ENCODE peak calls at places on chromosomes 12 and 14, in five cellular contexts. H, Z, M, F and V are unnamed samples.

GRCh38 chr14:105326891-105327694 is 12.5 kb downstream of the PACS2 start:
- DNase-seq in H (peak), Z (no peak), M (no peak), F (peak), V (no peak)

GRCh38 chr12:18646307-18646706 is 91.5 kb downstream of the PLCZ1 start:
- DNase-seq in H (no peak), Z (peak), M (no peak), F (no peak), V (no peak)

GRCh38 chr14:73248294-73248868 is 11.1 kb downstream of the PAPLN start:
- DNase-seq in H (no peak), Z (no peak), M (peak), F (no peak), V (peak)

GRCh38 chr12:116489116-116489515 is 70.1 kb upstream of the MAP1LC3B2 start:
- DNase-seq in H (no peak), Z (no peak), M (no peak), F (no peak), V (peak)

GRCh38 chr12:47085815-47086252 is 6.1 kb upstream of the AMIGO2 start:
- DNase-seq in H (no peak), Z (peak), M (peak), F (no peak), V (peak)

GRCh38 chr12:442235-442884 is 17.4 kb upstream of the B4GALNT3 start:
- DNase-seq in H (no peak), Z (peak), M (peak), F (peak), V (peak)

GRCh38 chr14:60648934-60649814 is at the start of gene SIX1:
- DNase-seq in H (peak), Z (peak), M (peak), F (peak), V (peak)

GRCh38 chr14:105384605-105385321 is 13.6 kb upstream of the TEX22 start:
- DNase-seq in H (no peak), Z (no peak), M (no peak), F (no peak), V (no peak)

GRCh38 chr14:60563113-60563512 is 54.2 kb downstream of the SIX6 start:
- DNase-seq in H (no peak), Z (peak), M (no peak), F (no peak), V (no peak)

GRCh38 chr12:1806301-1807106 is 13.9 kb upstream of the LRTM2 start:
- DNase-seq in H (no peak), Z (peak), M (no peak), F (no peak), V (no peak)

GRCh38 chr14:83164016-83164415 is 1630.4 kb upstream of the SEL1L start:
- DNase-seq in H (no peak), Z (no peak), M (peak), F (no peak), V (peak)

GRCh38 chr14:44490966-44491365 is 16.1 kb downstream of the FSCB start:
- DNase-seq in H (no peak), Z (no peak), M (peak), F (no peak), V (no peak)

GRCh38 chr12:123063535-123063934 is 83.1 kb downstream of the ARL6IP4 start:
- DNase-seq in H (no peak), Z (no peak), M (peak), F (peak), V (no peak)

GRCh38 chr14:59159169-59159568 is 29.3 kb upstream of the DAAM1 start:
- DNase-seq in H (no peak), Z (no peak), M (no peak), F (no peak), V (no peak)

GRCh38 chr12:106321139-106321850 is 18.8 kb downstream of the TCP11L2 start:
- DNase-seq in H (no peak), Z (no peak), M (no peak), F (no peak), V (no peak)

GRCh38 chr14:68841030-68841809 is 48.4 kb upstream of the ZFP36L1 start:
- DNase-seq in H (no peak), Z (peak), M (peak), F (no peak), V (no peak)

GRCh38 chr12:12350868-12351463 is 924 bp upstream of the MANSC1 start:
- DNase-seq in H (no peak), Z (no peak), M (peak), F (no peak), V (peak)

GRCh38 chr12:12353276-12353675 is 3.2 kb upstream of the MANSC1 start:
- DNase-seq in H (no peak), Z (no peak), M (no peak), F (no peak), V (no peak)

GRCh38 chr12:12353807-12354206 is 3.1 kb upstream of the BORCS5 start:
- DNase-seq in H (no peak), Z (no peak), M (no peak), F (no peak), V (no peak)

GRCh38 chr12:12349711-12350665 is at the start of gene MANSC1:
- DNase-seq in H (peak), Z (peak), M (peak), F (peak), V (peak)
- TF ChIP-seq CTCF in H (no peak), Z (peak), M (no peak), F (peak), V (peak)

DNA sequence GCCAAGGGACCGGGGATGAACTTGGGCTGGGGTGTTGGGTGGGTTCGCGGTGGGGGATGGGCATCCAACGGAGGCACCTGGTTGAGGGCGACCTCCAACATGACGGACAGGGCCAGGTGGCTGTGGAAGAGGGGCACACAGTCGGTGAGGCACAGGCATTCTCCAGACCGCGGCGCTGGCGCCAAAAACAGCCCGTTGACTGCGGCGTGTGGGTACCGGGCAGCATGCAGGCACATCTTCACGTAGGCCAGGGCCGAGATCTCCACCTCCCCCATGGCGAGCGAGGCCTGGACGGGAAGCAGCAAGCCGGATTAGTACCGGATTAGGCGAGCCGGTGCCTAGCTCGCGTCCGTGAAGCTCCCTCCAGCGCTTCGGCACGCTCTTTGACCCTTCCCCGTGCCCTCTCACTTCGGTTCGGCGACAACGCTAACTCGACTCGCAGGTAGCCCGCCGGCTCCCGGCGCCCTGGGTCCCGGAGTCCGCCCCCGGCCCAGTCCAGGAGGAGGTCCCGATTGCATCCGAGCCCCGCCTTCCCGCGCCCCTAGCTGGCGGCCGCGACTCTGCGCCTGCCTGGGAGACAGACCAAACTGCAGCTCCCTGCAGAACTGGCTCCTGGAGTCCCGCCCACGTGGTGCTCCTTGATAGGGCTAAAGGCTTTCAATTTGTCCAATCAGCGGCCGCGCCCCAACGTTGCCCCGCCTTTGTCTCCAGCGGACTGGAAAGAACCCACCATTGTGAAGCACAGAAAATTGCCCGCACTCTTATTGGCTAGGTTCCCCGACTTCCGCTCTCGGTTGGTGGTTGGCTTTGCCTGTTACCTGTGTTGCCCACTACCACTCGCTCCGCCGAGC is at the start of gene EMC9:
- DNase-seq in H (peak), Z (peak), M (peak), F (peak), V (peak)
- H3K4me3 ChIP-seq in H (peak), Z (peak), M (peak), F (peak), V (peak)

GRCh38 chr14:61923348-61923747 is 161.1 kb downstream of the SNAPC1 start:
- DNase-seq in H (no peak), Z (peak), M (peak), F (no peak), V (peak)
- TF ChIP-seq CTCF in H (no peak), Z (peak), M (peak), F (no peak), V (peak)

DNA sequence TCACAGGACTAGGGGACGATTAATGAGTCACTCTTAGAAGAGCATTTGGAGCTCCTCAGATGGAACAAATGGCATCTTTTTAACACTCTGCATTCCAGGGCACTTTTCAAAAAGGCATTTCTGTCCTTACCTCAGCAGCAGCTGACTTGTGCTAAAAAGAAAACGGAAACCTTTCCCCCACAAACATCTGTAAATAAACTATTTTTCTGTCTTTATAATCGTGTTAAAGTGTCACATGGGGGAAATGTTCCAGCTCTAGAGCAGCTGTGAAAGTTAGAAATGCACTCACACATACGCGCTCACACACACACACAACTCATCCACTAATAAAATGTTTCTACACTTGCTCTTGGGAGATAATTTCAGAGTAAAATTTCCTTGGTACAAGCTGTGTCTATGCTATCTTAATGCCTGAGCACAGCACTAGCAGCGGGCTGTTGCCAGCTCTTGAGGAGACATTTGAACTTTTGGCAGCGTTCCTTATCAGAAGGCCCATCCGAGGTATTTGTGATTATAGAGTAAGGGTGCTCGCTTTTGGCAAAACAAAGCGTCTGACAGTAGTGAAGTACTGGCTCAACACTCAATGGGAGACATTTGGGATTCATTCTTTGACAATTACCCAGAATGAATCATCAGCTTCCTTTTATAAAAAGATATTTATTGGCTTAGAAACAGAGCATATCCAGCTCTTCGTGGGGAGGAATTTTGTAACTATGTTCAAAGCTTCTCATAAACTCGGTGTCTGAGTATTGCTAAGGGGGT is 141.4 kb downstream of the PLXNC1 start:
- DNase-seq in H (no peak), Z (peak), M (peak), F (no peak), V (peak)
- H3K4me3 ChIP-seq in H (no peak), Z (no peak), M (no peak), F (no peak), V (no peak)

GRCh38 chr14:50688875-50689274 is 20.8 kb upstream of the SAV1 start:
- DNase-seq in H (no peak), Z (no peak), M (no peak), F (no peak), V (no peak)
- TF ChIP-seq CTCF in H (no peak), Z (no peak), M (no peak), F (no peak), V (no peak)